ENCODE peak calls at places on chromosomes 5 and 9, in four cellular contexts. B is Ammon's horn; W is iris pigment epithelial cell; P is naive thymus-derived CD4-positive, alpha-beta T cell. V is an unnamed sample.

GRCh38 chr5:26807231-26808199 is 230.9 kb downstream of the CDH9 start:
- DNase-seq in B (no peak), P (no peak), W (no peak), V (no peak)

GRCh38 chr9:27379311-27380236 is 82.6 kb upstream of the EQTN start:
- DNase-seq in P (no peak), B (no peak), W (no peak), V (no peak)

GRCh38 chr5:141973871-141974595 is 5.1 kb downstream of the RNF14 start:
- DNase-seq in B (no peak), P (no peak), W (peak; percentile 89), V (no peak)

GRCh38 chr9:96169488-96169887 is 132.5 kb downstream of the HSD17B3 start:
- DNase-seq in B (no peak), W (peak; percentile 36), P (no peak), V (no peak)

GRCh38 chr5:107900721-107901120 is 230.0 kb upstream of the EFNA5 start:
- DNase-seq in B (no peak), P (no peak), W (no peak), V (no peak)

GRCh38 chr9:12961276-12961809 is 186.5 kb downstream of the LURAP1L start:
- DNase-seq in B (no peak), W (peak; percentile 37), P (no peak), V (no peak)

GRCh38 chr9:78242041-78242440 is 6.2 kb downstream of the CEP78 start:
- DNase-seq in P (no peak), B (no peak), W (no peak), V (no peak)

GRCh38 chr9:80797427-80797825 is 891.9 kb downstream of the TLE1 start:
- DNase-seq in W (no peak), P (no peak), B (no peak), V (no peak)

GRCh38 chr5:52878671-52879070 is 91.0 kb downstream of the ITGA1 start:
- DNase-seq in B (no peak), W (peak; percentile 77), P (no peak), V (no peak)

GRCh38 chr9:128091144-128091543 is 23.1 kb downstream of the SLC25A25 start:
- DNase-seq in W (peak; percentile 95), B (peak; percentile 96), P (no peak), V (no peak)

GRCh38 chr9:1604942-1605560 is 410.1 kb upstream of the SMARCA2 start:
- DNase-seq in B (peak; percentile 20), P (no peak), W (peak; percentile 20), V (peak; percentile 6)

GRCh38 chr5:14628346-14628745 is 36.2 kb upstream of the OTULIN start:
- DNase-seq in B (peak; percentile 14), W (peak; percentile 57), P (peak; percentile 53), V (peak; percentile 38)

GRCh38 chr5:96968074-96968473 is 32.2 kb downstream of the LNPEP start:
- DNase-seq in B (no peak), P (no peak), W (peak; percentile 62), V (no peak)

GRCh38 chr5:126069329-126069728 is 353.9 kb upstream of the GRAMD2B start:
- DNase-seq in P (no peak), W (no peak), B (no peak), V (no peak)

GRCh38 chr9:129569506-129570449 is 51.1 kb downstream of the C9orf50 start:
- DNase-seq in W (peak; percentile 69), B (no peak), P (no peak), V (peak; percentile 26)

GRCh38 chr5:89120719-89121118 is 237.7 kb upstream of the MEF2C start:
- DNase-seq in W (no peak), P (no peak), B (peak; percentile 69), V (no peak)

GRCh38 chr5:129820-130219 is 37.9 kb downstream of the PLEKHG4B start:
- DNase-seq in P (no peak), B (no peak), W (peak; percentile 65), V (no peak)

GRCh38 chr5:77167695-77168111 is 42.8 kb upstream of the PDE8B start:
- DNase-seq in W (peak; percentile 90), B (no peak), P (no peak), V (no peak)

GRCh38 chr9:129838707-129839259 is 3.5 kb downstream of the USP20 start:
- DNase-seq in W (peak; percentile 90), B (no peak), P (peak; percentile 40), V (no peak)

GRCh38 chr5:94782376-94782775 is 163.9 kb downstream of the SLF1 start:
- DNase-seq in P (no peak), W (no peak), B (no peak), V (no peak)

GRCh38 chr5:19210886-19211285 is 777.1 kb downstream of the CDH18 start:
- DNase-seq in W (no peak), B (peak; percentile 16), P (no peak), V (no peak)

GRCh38 chr9:99416007-99416406 is 193.9 kb downstream of the SEC61B start:
- DNase-seq in P (no peak), B (no peak), W (peak; percentile 39), V (no peak)

GRCh38 chr5:135398160-135398854 is 724 bp downstream of the MACROH2A1 start:
- DNase-seq in W (peak; percentile 48), P (peak; percentile 52), B (no peak), V (peak; percentile 42)